ENCODE peak calls at places on chromosomes 5 and 9, in four cellular contexts. T is tibial artery, O is OCI-LY7, I is coronary artery. P is an unnamed sample.

GRCh38 chr9:4762889-4763521 is 22.0 kb upstream of the AK3 start:
- DNase-seq in O (no peak), I (no peak), T (peak; percentile 69), P (no peak)

GRCh38 chr5:127330116-127330515 is 39.5 kb downstream of the MEGF10 start:
- DNase-seq in I (no peak), T (no peak), O (no peak), P (no peak)

GRCh38 chr9:111630182-111631070 is 708 bp upstream of the DNAJC25 start:
- DNase-seq in O (no peak), I (no peak), T (no peak), P (no peak)

GRCh38 chr5:59583151-59583809 is 310.2 kb downstream of the PDE4D start:
- DNase-seq in T (no peak), I (no peak), O (no peak), P (no peak)

GRCh38 chr5:32710859-32711692 is at the start of gene NPR3:
- DNase-seq in O (no peak), T (peak; percentile 75), I (no peak), P (peak; percentile 76)

GRCh38 chr9:92706218-92706940 is 36.4 kb upstream of the IPPK start:
- DNase-seq in I (no peak), T (peak; percentile 41), O (peak; percentile 56), P (no peak)

GRCh38 chr5:141742866-141743651 is 61.0 kb upstream of the ARAP3 start:
- DNase-seq in O (peak; percentile 14), I (no peak), T (no peak), P (no peak)

GRCh38 chr5:67528953-67529352 is 332.4 kb upstream of the CD180 start:
- DNase-seq in O (no peak), I (no peak), T (no peak), P (no peak)

GRCh38 chr5:160197341-160198147 is 31.8 kb upstream of the FABP6 start:
- DNase-seq in T (no peak), O (no peak), I (no peak), P (no peak)

GRCh38 chr9:93200449-93200742 is 16.5 kb downstream of the WNK2 start:
- DNase-seq in I (no peak), T (no peak), O (no peak), P (no peak)

GRCh38 chr5:157564149-157564711 is 11.3 kb downstream of the ADAM19 start:
- DNase-seq in O (no peak), I (no peak), T (no peak), P (no peak)

GRCh38 chr5:28750236-28750635 is 1711.8 kb upstream of the CDH9 start:
- DNase-seq in O (no peak), T (no peak), I (no peak), P (no peak)

GRCh38 chr9:126367646-126368419 is 41.2 kb downstream of the MVB12B start:
- DNase-seq in T (no peak), I (no peak), O (no peak), P (no peak)

GRCh38 chr5:176578391-176578808 is 29.3 kb downstream of the CDHR2 start:
- DNase-seq in T (no peak), I (no peak), O (peak; percentile 55), P (no peak)

GRCh38 chr5:115168829-115169391 is 798 bp downstream of the TRIM36 start:
- DNase-seq in T (no peak), O (no peak), I (no peak), P (no peak)

GRCh38 chr5:132419517-132420468 is 50.3 kb downstream of the SLC22A5 start:
- DNase-seq in O (peak; percentile 82), T (peak; percentile 81), I (peak; percentile 87), P (peak; percentile 80)

GRCh38 chr5:160166069-160166972 is 47.1 kb upstream of the PWWP2A start:
- DNase-seq in O (no peak), T (no peak), I (no peak), P (no peak)

GRCh38 chr5:134275822-134276221 is 49.9 kb upstream of the PPP2CA start:
- DNase-seq in O (no peak), T (no peak), I (no peak), P (no peak)

GRCh38 chr5:83510199-83510730 is 38.7 kb downstream of the VCAN start:
- DNase-seq in O (no peak), I (no peak), T (no peak), P (no peak)

GRCh38 chr9:108271646-108272349 is 584.0 kb downstream of the ACTL7B start:
- DNase-seq in I (no peak), T (no peak), O (no peak), P (no peak)

GRCh38 chr5:128062172-128062746 is 21.3 kb upstream of the SLC12A2 start:
- DNase-seq in O (no peak), T (no peak), I (no peak), P (no peak)

GRCh38 chr5:1254196-1254595 is 29.0 kb downstream of the SLC6A18 start:
- DNase-seq in T (no peak), O (no peak), I (no peak), P (no peak)

GRCh38 chr5:34923694-34924461 is 5.5 kb upstream of the DNAJC21 start:
- DNase-seq in O (no peak), I (no peak), T (no peak), P (no peak)

GRCh38 chr9:72299017-72299603 is 65.9 kb downstream of the ZFAND5 start:
- DNase-seq in O (no peak), I (no peak), T (no peak), P (no peak)

GRCh38 chr9:94065535-94065961 is 18.7 kb upstream of the PTPDC1 start:
- DNase-seq in I (peak; percentile 78), T (peak; percentile 86), O (peak; percentile 83), P (no peak)

GRCh38 chr5:14299666-14300065 is 156.5 kb downstream of the TRIO start:
- DNase-seq in T (no peak), I (no peak), O (no peak), P (no peak)

GRCh38 chr5:77425420-77425819 is 66.7 kb downstream of the WDR41 start:
- DNase-seq in T (no peak), I (no peak), O (no peak), P (no peak)

GRCh38 chr5:158155811-158156495 is 297.0 kb upstream of the CLINT1 start:
- DNase-seq in O (no peak), T (no peak), I (no peak), P (no peak)

GRCh38 chr9:130480673-130481072 is 35.9 kb downstream of the ASS1 start:
- DNase-seq in O (no peak), I (no peak), T (no peak), P (no peak)
- TF ChIP-seq CTCF in O (no peak), I (no peak), T (no peak), P (peak; percentile 51)

GRCh38 chr5:117077142-117077541 is 502.5 kb upstream of the SEMA6A start:
- DNase-seq in O (no peak), I (no peak), T (no peak), P (no peak)
- TF ChIP-seq CTCF in O (peak; percentile 72), I (peak; percentile 12), T (no peak), P (peak; percentile 67)

GRCh38 chr5:124180523-124181461 is 565.6 kb downstream of the ZNF608 start:
- DNase-seq in T (no peak), O (no peak), I (no peak), P (no peak)
- TF ChIP-seq CTCF in T (no peak), O (no peak), I (no peak), P (no peak)

DNA sequence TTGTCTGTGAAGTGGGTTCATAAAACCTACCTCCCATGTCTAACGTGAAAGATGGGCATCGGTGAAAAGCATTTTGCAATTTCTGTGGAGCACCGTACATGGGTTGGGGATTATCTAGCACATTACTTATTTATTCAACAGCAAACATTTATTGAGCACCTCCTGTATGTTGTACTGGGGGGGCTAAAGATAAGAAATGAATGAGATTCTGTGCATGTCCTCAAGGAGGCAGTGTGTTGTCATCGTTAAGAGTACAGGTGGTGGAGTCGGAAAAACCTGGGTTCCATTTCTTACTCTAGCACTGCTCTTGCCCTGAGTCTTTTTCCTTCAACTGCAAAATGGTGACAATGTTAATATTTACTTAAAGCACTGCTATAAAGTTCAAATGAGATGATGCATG is 30.4 kb upstream of the DENND1A start:
- DNase-seq in O (peak; percentile 16), T (no peak), I (no peak), P (no peak)
- TF ChIP-seq CTCF in O (peak; percentile 62), T (no peak), I (no peak), P (no peak)

DNA sequence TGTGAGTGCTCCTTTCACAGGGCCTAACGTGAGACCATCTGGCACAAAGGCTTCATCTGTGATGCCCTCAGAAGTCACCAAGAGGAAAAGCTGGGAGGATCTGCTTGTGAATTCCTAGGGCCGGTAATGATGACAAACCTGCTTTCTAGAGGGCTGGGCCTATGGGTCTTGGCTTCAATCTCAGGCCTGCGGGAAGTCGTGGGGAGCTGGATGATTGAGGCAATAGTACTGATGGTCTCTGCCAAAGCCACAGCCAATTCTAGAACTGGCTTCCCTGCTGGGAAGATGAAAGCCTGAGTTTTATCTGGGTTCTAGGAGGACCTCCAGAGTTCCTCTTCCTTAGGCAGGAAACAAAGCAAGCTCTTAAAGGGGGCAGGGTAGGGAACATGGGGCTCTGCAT is 102.7 kb downstream of the TMEM215 start:
- DNase-seq in I (no peak), T (no peak), O (no peak), P (no peak)
- TF ChIP-seq CTCF in I (no peak), T (no peak), O (no peak), P (no peak)

GRCh38 chr9:137236936-137237421 is 4.1 kb upstream of the TUBB4B start:
- DNase-seq in T (no peak), O (no peak), I (no peak), P (no peak)

GRCh38 chr9:137236238-137236935 is 4.7 kb upstream of the TUBB4B start:
- DNase-seq in I (peak; percentile 86), O (peak; percentile 90), T (peak; percentile 86), P (peak; percentile 93)

GRCh38 chr9:137234055-137234697 is 3.5 kb downstream of the SLC34A3 start:
- DNase-seq in I (no peak), T (no peak), O (no peak), P (no peak)

GRCh38 chr9:137234758-137235423 is 4.2 kb downstream of the SLC34A3 start:
- DNase-seq in O (no peak), I (no peak), T (no peak), P (no peak)

DNA sequence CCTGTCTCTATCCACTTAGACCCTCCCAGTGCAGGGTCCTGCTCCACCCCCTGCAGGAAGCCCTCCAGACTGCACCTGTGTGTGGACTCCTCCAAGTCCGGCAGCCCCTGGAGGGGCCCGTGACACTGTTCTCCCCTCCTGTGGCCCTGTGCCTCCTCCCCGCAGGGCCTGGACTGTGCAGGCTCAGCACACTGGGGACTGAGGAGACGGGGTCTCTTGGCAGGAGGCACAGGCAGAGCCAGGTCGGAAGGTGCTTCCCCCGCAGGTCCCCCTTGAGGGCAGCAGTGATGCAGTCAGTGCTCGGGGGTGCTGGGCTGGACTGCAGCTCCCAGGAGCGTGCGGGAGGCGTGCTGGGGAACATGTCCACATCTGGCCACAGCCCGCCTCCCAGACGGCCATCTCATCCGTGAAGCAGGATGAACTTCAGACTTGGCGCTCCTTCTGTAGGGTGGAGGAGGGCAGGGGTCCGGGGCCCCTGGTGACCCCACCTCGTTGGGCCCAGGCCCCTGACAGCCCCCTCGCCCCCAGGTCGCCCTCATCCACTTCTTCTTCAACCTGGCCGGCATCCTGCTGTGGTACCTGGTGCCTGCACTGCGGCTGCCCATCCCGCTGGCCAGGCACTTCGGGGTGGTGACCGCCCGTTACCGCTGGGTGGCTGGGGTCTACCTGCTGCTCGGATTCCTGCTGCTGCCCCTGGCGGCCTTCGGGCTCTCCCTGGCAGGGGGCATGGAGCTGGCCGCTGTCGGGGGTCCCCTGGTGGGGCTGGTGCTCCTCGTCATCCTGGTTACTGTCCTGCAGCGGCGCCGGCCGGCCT is 4.9 kb downstream of the SLC34A3 start:
- DNase-seq in I (no peak), T (no peak), O (no peak), P (no peak)
- TF ChIP-seq CTCF in I (no peak), T (no peak), O (peak; percentile 36), P (peak; percentile 24)

P was measured in type B pancreatic cell.